ENCODE peak calls at places on chromosome 22, in six cellular contexts. R is ovary, T is uterus, O is spleen, X is tibial nerve, H is transverse colon. C is an unnamed sample. For H3K36me3, the result is how much of the 10 kb centered on the place peaks cover.

GRCh38 chr22:43185860-43186261 is 1.1 kb downstream of the TTLL12 start:
- DNase-seq in R (peak), T (peak), O (no peak), X (peak), H (peak), C (peak)

GRCh38 chr22:32583074-32583677 is 108.6 kb downstream of the FBXO7 start:
- DNase-seq in R (no peak), T (no peak), O (no peak), X (no peak), H (no peak), C (no peak)

GRCh38 chr22:41078975-41079374 is 13.4 kb upstream of the EP300 start:
- DNase-seq in R (no peak), T (no peak), O (no peak), X (no peak), H (no peak), C (no peak)

GRCh38 chr22:47380692-47381091 is 618.2 kb downstream of the TBC1D22A start:
- DNase-seq in R (no peak), T (no peak), O (peak), X (no peak), H (no peak), C (peak)

GRCh38 chr22:30326704-30327362 is at the start of gene TBC1D10A:
- DNase-seq in R (peak), T (peak), O (peak), X (peak), H (peak), C (peak)

GRCh38 chr22:29569011-29569678 is 11.8 kb downstream of the NIPSNAP1 start:
- DNase-seq in R (no peak), T (no peak), O (no peak), X (no peak), H (no peak), C (no peak)

GRCh38 chr22:24325105-24325757 is 54.6 kb downstream of the SPECC1L start:
- DNase-seq in R (no peak), T (no peak), O (no peak), X (peak), H (no peak), C (no peak)

GRCh38 chr22:30240541-30241417 is 5.8 kb downstream of the LIF start:
- DNase-seq in R (no peak), T (no peak), O (no peak), X (no peak), H (no peak), C (no peak)

GRCh38 chr22:37796079-37796478 is 11.7 kb upstream of the GCAT start:
- DNase-seq in R (no peak), T (no peak), O (no peak), X (no peak), H (no peak), C (no peak)

GRCh38 chr22:42891008-42891407 is 33.9 kb upstream of the ARFGAP3 start:
- DNase-seq in R (no peak), T (no peak), O (no peak), X (no peak), H (no peak), C (no peak)

GRCh38 chr22:17897864-17898263 is 123.6 kb upstream of the BID start:
- DNase-seq in R (no peak), T (no peak), O (no peak), X (no peak), H (no peak), C (no peak)

GRCh38 chr22:17898375-17898774 is 124.1 kb upstream of the BID start:
- DNase-seq in R (no peak), T (no peak), O (no peak), X (no peak), H (no peak), C (no peak)

GRCh38 chr22:17896552-17896951 is 122.3 kb upstream of the BID start:
- DNase-seq in R (no peak), T (no peak), O (no peak), X (no peak), H (no peak), C (no peak)

GRCh38 chr22:17893900-17894299 is 119.6 kb upstream of the BID start:
- DNase-seq in R (no peak), T (no peak), O (no peak), X (no peak), H (peak), C (no peak)

DNA sequence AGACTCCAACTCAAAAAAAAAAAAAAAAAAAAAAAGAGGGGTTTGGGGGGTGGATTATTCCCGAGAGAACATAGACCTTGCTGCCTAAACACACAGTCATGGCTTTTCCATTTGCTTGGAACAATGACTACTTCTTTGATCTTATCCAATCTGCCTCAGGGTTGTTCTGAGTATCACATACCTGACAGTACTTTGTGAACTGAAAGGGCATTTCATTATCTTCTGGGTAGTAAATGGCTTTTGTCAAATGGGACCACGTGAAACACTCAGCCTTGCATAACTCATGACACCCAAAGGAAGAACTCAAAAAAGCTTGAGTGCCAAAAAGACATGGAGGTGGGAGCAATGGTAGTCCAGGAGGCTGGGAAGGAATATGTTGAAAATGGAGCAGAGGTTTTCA is 123.1 kb upstream of the BID start:
- DNase-seq in R (no peak), T (no peak), O (no peak), X (no peak), H (no peak), C (no peak)
- H3K36me3 ChIP-seq in R (under half), T (under half), O (half or more), X (under half), H (under half), C (half or more)

GRCh38 chr22:21966643-21967516 is 14.2 kb upstream of the PPM1F start:
- DNase-seq in R (no peak), T (no peak), O (no peak), X (no peak), H (no peak), C (no peak)
- TF ChIP-seq POLR2A in R (no peak), T (no peak), O (no peak), X (no peak), H (no peak), C (no peak)

GRCh38 chr22:19904881-19905618 is 36.5 kb upstream of the COMT start:
- DNase-seq in R (no peak), T (no peak), O (no peak), X (no peak), H (no peak), C (no peak)
- H3K4me3 ChIP-seq in R (no peak), T (no peak), O (no peak), X (no peak), H (no peak), C (no peak)

GRCh38 chr22:20584029-20584871 is 76.8 kb downstream of the MED15 start:
- DNase-seq in R (no peak), T (no peak), O (peak), X (no peak), H (no peak), C (no peak)
- H3K36me3 ChIP-seq in R (under half), T (under half), O (half or more), X (under half), H (under half), C (under half)

GRCh38 chr22:45235101-45235777 is 5.5 kb downstream of the KIAA0930 start:
- DNase-seq in R (no peak), T (no peak), O (peak), X (no peak), H (peak), C (peak)
- TF ChIP-seq POLR2A in R (no peak), T (no peak), O (no peak), X (no peak), H (no peak), C (no peak)

GRCh38 chr22:44550666-44551491 is 52.8 kb upstream of the RTL6 start:
- DNase-seq in R (peak), T (peak), O (no peak), X (no peak), H (peak), C (peak)
- H3K4me3 ChIP-seq in R (peak), T (peak), O (peak), X (no peak), H (no peak), C (peak)

C was measured in heart left ventricle.